ENCODE peak calls at places on chromosomes 11 and 22, in six cellular contexts. One of them, this sample, is unnamed. For H3K4me1, the result is how much of the 10 kb centered on the place peaks cover.

GRCh38 chr11:65894034-65894591 is 3.6 kb downstream of the CCDC85B start:
- DNase-seq in A549: no peak
- DNase-seq in H1: no peak
- DNase-seq in sigmoid colon: no peak
- DNase-seq in upper lobe of left lung: peak
- DNase-seq in transverse colon: no peak
- DNase-seq in this sample: no peak

GRCh38 chr11:82682003-82682751 is 51.5 kb downstream of the FAM181B start:
- DNase-seq in A549: peak
- DNase-seq in sigmoid colon: no peak
- DNase-seq in transverse colon: peak
- DNase-seq in upper lobe of left lung: no peak
- DNase-seq in H1: no peak
- DNase-seq in this sample: no peak

GRCh38 chr22:49976439-49977175 is 16.0 kb downstream of the PIM3 start:
- DNase-seq in transverse colon: peak
- DNase-seq in sigmoid colon: no peak
- DNase-seq in A549: no peak
- DNase-seq in upper lobe of left lung: no peak
- DNase-seq in H1: no peak
- DNase-seq in this sample: no peak

GRCh38 chr22:31923761-31924160 is 20.6 kb upstream of the YWHAH start:
- DNase-seq in A549: no peak
- DNase-seq in H1: no peak
- DNase-seq in sigmoid colon: no peak
- DNase-seq in upper lobe of left lung: no peak
- DNase-seq in transverse colon: no peak
- DNase-seq in this sample: no peak

GRCh38 chr11:12692238-12693074 is 18.2 kb downstream of the TEAD1 start:
- DNase-seq in upper lobe of left lung: peak
- DNase-seq in sigmoid colon: peak
- DNase-seq in H1: no peak
- DNase-seq in A549: peak
- DNase-seq in transverse colon: peak
- DNase-seq in this sample: peak

GRCh38 chr11:9893474-9893873 is 229.6 kb downstream of the SWAP70 start:
- DNase-seq in sigmoid colon: no peak
- DNase-seq in transverse colon: no peak
- DNase-seq in A549: no peak
- DNase-seq in upper lobe of left lung: no peak
- DNase-seq in H1: peak
- DNase-seq in this sample: no peak

GRCh38 chr11:121291896-121292502 is 572 bp upstream of the SC5D start:
- DNase-seq in transverse colon: peak
- DNase-seq in H1: no peak
- DNase-seq in upper lobe of left lung: no peak
- DNase-seq in sigmoid colon: no peak
- DNase-seq in A549: no peak
- DNase-seq in this sample: peak

GRCh38 chr11:405976-406795 is 8.6 kb downstream of the SIGIRR start:
- DNase-seq in upper lobe of left lung: no peak
- DNase-seq in A549: no peak
- DNase-seq in H1: peak
- DNase-seq in sigmoid colon: peak
- DNase-seq in transverse colon: no peak
- DNase-seq in this sample: no peak

GRCh38 chr11:117002639-117003305 is 95.5 kb downstream of the SIK3 start:
- DNase-seq in A549: no peak
- DNase-seq in upper lobe of left lung: no peak
- DNase-seq in sigmoid colon: no peak
- DNase-seq in H1: no peak
- DNase-seq in transverse colon: no peak
- DNase-seq in this sample: no peak

GRCh38 chr11:117713676-117714075 is 83.3 kb downstream of the DSCAML1 start:
- DNase-seq in upper lobe of left lung: no peak
- DNase-seq in A549: no peak
- DNase-seq in transverse colon: no peak
- DNase-seq in H1: no peak
- DNase-seq in sigmoid colon: no peak
- DNase-seq in this sample: no peak

GRCh38 chr11:65699306-65699705 is 12.7 kb upstream of the KAT5 start:
- DNase-seq in upper lobe of left lung: no peak
- DNase-seq in transverse colon: no peak
- DNase-seq in sigmoid colon: no peak
- DNase-seq in H1: no peak
- DNase-seq in A549: no peak
- DNase-seq in this sample: no peak

GRCh38 chr11:121553367-121553766 is 100.6 kb upstream of the SORL1-AS1 start:
- DNase-seq in transverse colon: no peak
- DNase-seq in upper lobe of left lung: no peak
- DNase-seq in sigmoid colon: no peak
- DNase-seq in A549: no peak
- DNase-seq in H1: no peak
- DNase-seq in this sample: no peak

GRCh38 chr11:57313071-57313787 is 11.5 kb downstream of the TNKS1BP1 start:
- DNase-seq in H1: no peak
- DNase-seq in sigmoid colon: peak
- DNase-seq in A549: no peak
- DNase-seq in upper lobe of left lung: no peak
- DNase-seq in transverse colon: no peak
- DNase-seq in this sample: no peak

GRCh38 chr11:133945087-133945974 is 11.4 kb downstream of the IGSF9B start:
- DNase-seq in sigmoid colon: peak
- DNase-seq in A549: no peak
- DNase-seq in upper lobe of left lung: no peak
- DNase-seq in H1: no peak
- DNase-seq in transverse colon: no peak
- DNase-seq in this sample: no peak

GRCh38 chr11:35178067-35178805 is 39.3 kb downstream of the CD44 start:
- DNase-seq in H1: no peak
- DNase-seq in upper lobe of left lung: no peak
- DNase-seq in A549: no peak
- DNase-seq in sigmoid colon: no peak
- DNase-seq in transverse colon: no peak
- DNase-seq in this sample: no peak

GRCh38 chr11:443542-444199 is 1.9 kb upstream of the ANO9 start:
- DNase-seq in transverse colon: no peak
- DNase-seq in A549: no peak
- DNase-seq in sigmoid colon: no peak
- DNase-seq in H1: no peak
- DNase-seq in upper lobe of left lung: no peak
- DNase-seq in this sample: no peak

DNA sequence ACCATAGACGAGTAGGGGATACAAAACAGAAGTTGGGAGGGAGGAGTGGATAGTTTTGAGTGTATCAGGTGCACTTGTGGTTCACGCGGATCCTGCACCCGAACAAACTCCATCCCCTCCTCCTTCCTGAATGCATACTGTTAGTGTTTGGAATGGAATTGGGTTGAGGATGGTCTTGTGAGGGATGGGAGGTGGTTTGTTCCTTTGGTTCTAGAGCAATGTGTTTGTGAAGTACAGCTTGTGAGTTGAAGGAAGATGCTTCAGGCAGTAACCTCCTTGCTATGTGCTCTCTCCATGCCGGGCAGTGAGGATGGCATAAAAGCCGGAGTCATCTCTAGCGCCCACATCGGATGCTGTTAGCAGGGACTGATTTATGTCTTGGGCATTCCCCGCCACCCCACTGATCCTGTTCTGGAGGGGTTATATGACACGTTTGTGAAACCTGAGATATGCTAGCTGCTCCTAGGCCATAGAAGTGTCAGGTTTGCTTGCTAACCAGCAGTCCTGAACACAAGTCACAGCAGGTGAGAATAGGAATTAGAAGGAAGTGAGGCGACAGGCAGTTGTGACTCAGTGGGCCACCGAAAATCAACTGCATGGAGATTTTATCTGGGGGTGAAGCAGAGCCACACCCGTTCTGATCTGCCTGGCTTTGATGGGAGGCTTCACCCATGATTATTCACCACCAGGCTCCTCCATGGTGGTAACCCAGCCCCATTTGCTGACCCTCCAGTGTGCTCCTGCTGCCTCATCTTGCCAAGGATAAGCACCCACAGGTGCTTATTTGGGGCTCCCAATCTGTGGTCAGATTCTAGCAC is 2.2 kb downstream of the BCR start:
- DNase-seq in A549: no peak
- DNase-seq in transverse colon: no peak
- DNase-seq in sigmoid colon: no peak
- DNase-seq in upper lobe of left lung: peak
- DNase-seq in H1: no peak
- DNase-seq in this sample: no peak
- H3K4me1 ChIP-seq in A549: under half
- H3K4me1 ChIP-seq in transverse colon: under half
- H3K4me1 ChIP-seq in sigmoid colon: half or more
- H3K4me1 ChIP-seq in upper lobe of left lung: half or more
- H3K4me1 ChIP-seq in H1: under half
- H3K4me1 ChIP-seq in this sample: under half

DNA sequence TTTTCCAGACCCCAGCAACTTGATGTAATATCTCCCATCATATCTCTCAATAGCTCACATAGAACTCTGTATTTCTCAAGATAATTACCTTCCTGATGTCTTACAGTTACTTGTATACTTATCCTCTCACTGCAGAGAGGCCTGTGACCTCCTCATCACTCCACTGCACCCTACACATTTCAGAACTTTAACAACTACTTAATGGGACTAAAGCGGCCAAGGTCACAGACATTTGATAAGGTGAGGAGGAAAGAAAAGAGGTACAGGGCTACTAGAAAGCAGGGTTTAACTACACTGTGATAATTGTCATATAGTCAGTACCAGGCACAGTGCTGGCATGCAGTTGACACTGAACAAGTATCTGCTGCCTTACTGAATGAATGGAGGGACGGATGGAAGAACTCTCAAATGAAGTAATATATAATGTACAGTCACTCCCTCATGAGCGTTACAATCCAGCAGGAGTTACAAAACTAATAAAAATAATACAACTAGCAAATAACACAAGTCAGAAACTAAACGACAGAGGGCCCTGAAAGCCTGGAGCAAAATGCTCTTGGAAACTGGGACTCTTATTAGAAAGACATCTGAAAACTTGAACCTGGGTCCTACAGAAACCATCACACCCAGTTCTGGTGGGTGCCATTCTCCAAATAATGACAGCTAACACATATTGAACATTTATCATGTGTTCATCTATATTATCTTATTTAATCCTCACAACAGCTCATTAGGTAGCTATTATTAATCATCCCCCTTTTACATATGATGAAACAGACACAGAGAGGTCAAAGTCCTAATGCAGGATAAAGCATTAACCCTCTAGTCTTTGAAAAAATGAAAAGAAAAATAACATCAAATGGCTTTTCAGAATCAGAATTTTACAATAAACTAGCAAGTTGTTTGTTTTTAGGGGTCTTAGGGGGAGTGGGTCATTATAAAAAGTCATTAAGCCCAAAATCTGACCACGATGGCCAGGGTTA is 14.3 kb downstream of the PI4KA start:
- DNase-seq in upper lobe of left lung: no peak
- DNase-seq in A549: no peak
- DNase-seq in H1: no peak
- DNase-seq in sigmoid colon: no peak
- DNase-seq in transverse colon: no peak
- DNase-seq in this sample: no peak
- TF ChIP-seq EP300 in upper lobe of left lung: no peak
- TF ChIP-seq EP300 in A549: no peak
- TF ChIP-seq EP300 in H1: no peak
- TF ChIP-seq EP300 in sigmoid colon: no peak
- TF ChIP-seq EP300 in transverse colon: no peak
- TF ChIP-seq EP300 in this sample: no peak

GRCh38 chr22:30357650-30358215 is 926 bp downstream of the CCDC157 start:
- DNase-seq in upper lobe of left lung: no peak
- DNase-seq in H1: no peak
- DNase-seq in A549: no peak
- DNase-seq in transverse colon: no peak
- DNase-seq in sigmoid colon: no peak
- DNase-seq in this sample: no peak
- H3K4me1 ChIP-seq in upper lobe of left lung: under half
- H3K4me1 ChIP-seq in H1: under half
- H3K4me1 ChIP-seq in A549: under half
- H3K4me1 ChIP-seq in transverse colon: under half
- H3K4me1 ChIP-seq in sigmoid colon: under half
- H3K4me1 ChIP-seq in this sample: under half

DNA sequence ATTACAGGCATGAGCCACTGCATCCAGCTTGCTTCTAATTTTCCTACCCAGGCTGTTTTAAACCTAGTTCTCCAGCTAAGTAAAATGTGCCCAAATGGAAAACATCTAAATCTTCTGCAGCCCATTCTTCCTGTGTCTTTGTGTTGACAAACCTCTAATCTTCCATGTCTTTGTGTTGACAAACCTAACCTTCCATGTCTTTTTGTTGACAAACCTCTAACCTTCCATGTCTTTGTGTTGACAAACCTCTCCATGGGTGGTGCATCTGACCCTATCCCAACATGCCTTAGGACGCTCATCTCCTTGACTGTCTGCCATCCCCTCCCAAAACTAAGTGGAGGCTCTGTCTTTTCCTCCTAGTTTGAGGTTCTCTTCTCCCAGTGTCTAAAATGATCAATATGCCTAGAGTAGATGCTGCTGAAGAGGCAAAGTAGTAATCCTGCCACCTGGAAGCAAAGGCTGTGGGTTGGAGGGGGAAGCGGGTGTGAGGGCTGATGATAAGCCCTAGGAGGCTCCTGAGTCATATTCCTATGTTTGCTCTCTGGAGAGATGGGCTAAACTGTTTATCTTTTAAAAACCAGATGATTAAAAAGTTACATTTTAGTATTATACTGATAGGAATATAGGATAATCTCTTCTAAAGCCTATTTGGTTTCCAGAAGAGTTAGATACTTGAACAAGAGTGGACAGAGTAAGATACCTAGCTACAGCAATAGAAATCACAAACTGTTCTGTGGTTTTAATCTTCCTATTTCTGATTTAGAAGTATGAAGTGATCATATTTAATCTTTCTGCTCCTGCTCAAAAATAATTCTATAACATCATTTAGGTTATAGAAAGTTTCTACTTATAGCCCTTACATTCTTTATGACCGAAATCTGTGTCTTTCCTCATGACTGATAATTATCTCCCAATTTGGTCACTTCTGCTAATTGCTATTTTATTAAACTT is 7.9 kb downstream of the FEN1 start:
- DNase-seq in sigmoid colon: no peak
- DNase-seq in transverse colon: no peak
- DNase-seq in H1: no peak
- DNase-seq in A549: no peak
- DNase-seq in upper lobe of left lung: no peak
- DNase-seq in this sample: no peak
- TF ChIP-seq EP300 in sigmoid colon: no peak
- TF ChIP-seq EP300 in transverse colon: no peak
- TF ChIP-seq EP300 in H1: no peak
- TF ChIP-seq EP300 in A549: no peak
- TF ChIP-seq EP300 in upper lobe of left lung: no peak
- TF ChIP-seq EP300 in this sample: no peak

This sample was measured in tibial nerve.